ENCODE peak calls at places on chromosomes 6 and 20, in five cellular contexts. G is cardiac fibroblast; R is body of pancreas; D is astrocyte of the cerebellum; F is CD8-positive, alpha-beta memory T cell. N is an unnamed sample.

GRCh38 chr20:47181056-47181862 is 175.2 kb downstream of the ZMYND8 start:
- DNase-seq in R (peak; percentile 42), D (peak; percentile 4), F (no peak), G (peak; percentile 68), N (peak; percentile 23)

GRCh38 chr20:48769111-48769879 is 58.5 kb downstream of the PREX1 start:
- DNase-seq in G (peak; percentile 41), R (peak; percentile 43), F (peak; percentile 92), D (no peak), N (no peak)

GRCh38 chr6:137119196-137120104 is 54.0 kb downstream of the IL22RA2 start:
- DNase-seq in G (no peak), R (peak; percentile 38), D (no peak), F (no peak), N (no peak)

GRCh38 chr20:32231847-32232246 is 24.2 kb downstream of the POFUT1 start:
- DNase-seq in R (peak; percentile 19), G (peak; percentile 43), F (peak; percentile 53), D (no peak), N (no peak)

GRCh38 chr20:10271470-10272219 is 53.0 kb downstream of the SNAP25 start:
- DNase-seq in R (peak; percentile 28), D (no peak), G (no peak), F (no peak), N (peak; percentile 11)

GRCh38 chr20:53513168-53513488 is 80.5 kb downstream of the ZNF217 start:
- DNase-seq in G (peak; percentile 7), R (no peak), D (no peak), F (no peak), N (no peak)

GRCh38 chr6:141056945-141057635 is 1075.6 kb upstream of the GJE1 start:
- DNase-seq in D (no peak), F (no peak), G (peak; percentile 78), R (no peak), N (no peak)

GRCh38 chr6:78910611-78911134 is 43.3 kb downstream of the IRAK1BP1 start:
- DNase-seq in D (no peak), F (no peak), R (peak; percentile 8), G (peak; percentile 9), N (no peak)

GRCh38 chr6:110180228-110181008 is at the start of gene CDC40:
- DNase-seq in G (no peak), D (no peak), F (peak; percentile 74), R (peak; percentile 62), N (no peak)

GRCh38 chr6:142944126-142945066 is 580 bp downstream of the HIVEP2 start:
- DNase-seq in F (peak; percentile 98), G (peak; percentile 97), R (peak; percentile 92), D (peak; percentile 88), N (peak; percentile 87)

GRCh38 chr20:43666376-43667328 is at the start of gene MYBL2:
- DNase-seq in R (peak; percentile 43), F (peak; percentile 76), D (no peak), G (peak; percentile 57), N (peak; percentile 4)

GRCh38 chr20:2652724-2653510 is 485 bp downstream of the NOP56 start:
- DNase-seq in G (no peak), R (no peak), D (no peak), F (no peak), N (no peak)

GRCh38 chr6:5995705-5996686 is 10.7 kb downstream of the NRN1 start:
- DNase-seq in R (peak; percentile 44), D (no peak), F (no peak), G (peak; percentile 39), N (no peak)

GRCh38 chr6:111219785-111220184 is 132.5 kb downstream of the SLC16A10 start:
- DNase-seq in G (no peak), F (no peak), R (no peak), D (no peak), N (no peak)

GRCh38 chr6:27177454-27178000 is 70.0 kb upstream of the PRSS16 start:
- DNase-seq in D (peak; percentile 58), F (peak; percentile 80), R (peak; percentile 86), G (peak; percentile 88), N (no peak)

GRCh38 chr6:161029195-161029809 is 37.7 kb downstream of the MAP3K4 start:
- DNase-seq in R (no peak), G (peak; percentile 62), F (no peak), D (peak; percentile 87), N (peak; percentile 82)

GRCh38 chr6:22451960-22452359 is 117.4 kb upstream of the HDGFL1 start:
- DNase-seq in R (no peak), D (peak; percentile 57), G (no peak), F (no peak), N (no peak)

GRCh38 chr6:72798196-72798595 is 176.3 kb downstream of the KCNQ5 start:
- DNase-seq in D (no peak), F (no peak), R (no peak), G (peak; percentile 10), N (no peak)

GRCh38 chr6:143556529-143556928 is 45.0 kb upstream of the FUCA2 start:
- DNase-seq in G (peak; percentile 30), F (no peak), D (peak; percentile 90), R (no peak), N (peak; percentile 71)

GRCh38 chr6:34143884-34144580 is 1.9 kb downstream of the GRM4 start:
- DNase-seq in F (peak; percentile 63), D (no peak), R (peak; percentile 15), G (no peak), N (no peak)

GRCh38 chr20:63740501-63741353 is 1.2 kb downstream of the SLC2A4RG start:
- DNase-seq in R (peak; percentile 94), D (peak; percentile 70), F (peak; percentile 63), G (peak; percentile 95), N (peak; percentile 72)

GRCh38 chr6:16206595-16207037 is 31.8 kb upstream of the GMPR start:
- DNase-seq in R (peak; percentile 79), D (peak; percentile 78), G (peak; percentile 87), F (peak; percentile 54), N (peak; percentile 58)

GRCh38 chr6:24910331-24910849 is 25.4 kb downstream of the RIPOR2 start:
- DNase-seq in R (no peak), F (peak; percentile 63), G (peak; percentile 37), D (no peak), N (no peak)

GRCh38 chr6:157434349-157435016 is 53.5 kb downstream of the ZDHHC14 start:
- DNase-seq in R (peak; percentile 70), G (no peak), F (no peak), D (no peak), N (no peak)

GRCh38 chr6:116165596-116165995 is 39.7 kb upstream of the COL10A1 start:
- DNase-seq in G (no peak), F (no peak), R (no peak), D (no peak), N (no peak)

GRCh38 chr6:107542170-107542569 is 52.3 kb downstream of the SOBP start:
- DNase-seq in F (no peak), G (no peak), R (no peak), D (no peak), N (no peak)

GRCh38 chr6:391559-392440 is at the start of gene IRF4:
- DNase-seq in F (no peak), D (no peak), R (no peak), G (no peak), N (no peak)

GRCh38 chr6:111551521-111552231 is 54.0 kb downstream of the TRAF3IP2 start:
- DNase-seq in F (no peak), D (no peak), R (peak; percentile 90), G (no peak), N (no peak)

GRCh38 chr6:36054965-36055364 is 27.4 kb downstream of the MAPK14 start:
- DNase-seq in G (no peak), R (no peak), D (no peak), F (no peak), N (no peak)

GRCh38 chr20:10111144-10111771 is 76.5 kb downstream of the ANKEF1 start:
- DNase-seq in R (peak; percentile 71), F (no peak), D (no peak), G (no peak), N (no peak)

GRCh38 chr6:56944651-56945050 is 10.3 kb upstream of the BEND6 start:
- DNase-seq in R (no peak), G (no peak), D (no peak), F (no peak), N (no peak)

DNA sequence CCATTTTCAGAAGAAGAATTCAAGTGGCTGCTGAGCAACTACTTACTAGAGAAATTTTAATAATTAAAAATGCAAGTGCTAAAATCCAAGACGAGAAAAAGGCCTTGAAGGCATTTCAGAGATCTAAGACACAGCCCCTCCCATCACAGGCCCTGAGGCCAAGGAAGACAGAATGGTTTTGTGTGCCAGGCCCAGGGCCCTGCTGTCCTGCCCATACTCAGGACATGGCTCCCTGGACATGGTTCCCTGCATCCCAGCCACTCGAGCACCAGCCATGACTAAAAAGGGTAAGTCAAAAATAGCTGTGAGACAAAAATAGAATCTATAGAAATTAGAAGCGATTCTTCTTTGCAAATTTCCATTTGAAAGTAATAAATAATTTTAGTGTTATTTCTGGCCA is 364.9 kb downstream of the COL12A1 start:
- DNase-seq in D (no peak), R (no peak), F (no peak), G (no peak), N (no peak)
- H3K4me3 ChIP-seq in D (no peak overlapping the region), R (no peak overlapping the region), F (no peak overlapping the region), G (no peak overlapping the region), N (no peak overlapping the region)

DNA sequence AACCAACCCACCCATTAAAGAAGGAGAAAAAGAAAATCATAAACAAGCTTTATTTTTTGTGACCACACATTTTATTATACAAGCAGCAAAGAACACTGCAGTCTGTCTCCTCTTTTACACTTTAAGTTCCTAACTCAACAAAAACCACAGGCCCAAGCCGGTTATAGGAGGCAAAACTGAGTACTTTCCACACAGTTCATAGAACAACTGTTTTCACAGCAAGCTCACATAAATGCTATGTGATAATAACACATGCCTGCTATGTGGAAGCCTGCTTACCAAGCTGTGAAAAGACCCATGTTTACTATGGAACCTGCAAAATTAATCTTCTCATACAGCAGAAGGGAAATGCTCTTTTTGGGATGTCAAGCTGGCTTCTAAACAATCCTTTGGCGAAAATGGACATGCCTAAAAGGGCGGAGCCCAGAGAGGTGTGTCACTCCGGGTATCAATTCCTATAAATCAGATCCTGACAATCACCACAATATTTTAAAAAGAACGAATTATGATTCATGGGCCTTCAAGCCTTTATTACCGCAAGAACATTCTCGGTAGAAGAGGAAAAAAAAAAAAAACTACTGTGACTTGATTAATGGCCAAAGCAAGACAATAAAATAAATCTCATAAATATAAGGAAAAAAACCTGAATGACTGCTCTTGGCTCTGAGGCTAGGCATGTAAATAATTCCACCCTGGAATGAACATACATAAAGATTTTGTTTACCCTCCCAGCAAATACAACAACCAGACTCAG is 2.6 kb downstream of the TRERF1 start:
- DNase-seq in F (no peak), D (no peak), G (no peak), R (no peak), N (no peak)
- H3K4me3 ChIP-seq in F (peak overlapping the region; percentile 88), D (no peak overlapping the region), G (no peak overlapping the region), R (no peak overlapping the region), N (peak overlapping the region; percentile 8)

GRCh38 chr6:14125346-14125745 is 7.8 kb downstream of the CD83 start:
- DNase-seq in F (no peak), D (no peak), G (no peak), R (no peak), N (no peak)

GRCh38 chr6:14128017-14128416 is 10.4 kb downstream of the CD83 start:
- DNase-seq in D (no peak), R (no peak), F (no peak), G (no peak), N (no peak)

GRCh38 chr6:14129572-14129971 is 12.0 kb downstream of the CD83 start:
- DNase-seq in D (peak; percentile 68), R (peak; percentile 64), F (no peak), G (peak; percentile 83), N (peak; percentile 52)

GRCh38 chr6:14123331-14124105 is 5.9 kb downstream of the CD83 start:
- DNase-seq in G (no peak), F (no peak), D (no peak), R (peak; percentile 26), N (no peak)

GRCh38 chr6:14126250-14126649 is 8.7 kb downstream of the CD83 start:
- DNase-seq in R (no peak), G (no peak), D (peak; percentile 32), F (no peak), N (no peak)
- H3K4me3 ChIP-seq in R (no peak overlapping the region), G (no peak overlapping the region), D (no peak overlapping the region), F (no peak overlapping the region), N (no peak overlapping the region)

GRCh38 chr20:11937230-11937629 is 19.5 kb downstream of the BTBD3 start:
- DNase-seq in R (no peak), F (no peak), D (no peak), G (no peak), N (no peak)
- H3K4me3 ChIP-seq in R (no peak overlapping the region), F (no peak overlapping the region), D (no peak overlapping the region), G (no peak overlapping the region), N (no peak overlapping the region)